ENCODE peak calls at places on chromosomes 1 and 21, in five cellular contexts. W, L, A, T and S are unnamed samples.

GRCh38 chr1:98991127-98992003 is 13.3 kb downstream of the PLPPR5 start:
- DNase-seq in W (peak), L (peak), A (no peak), T (peak), S (peak)

GRCh38 chr1:54581621-54582035 is 33.6 kb downstream of the ACOT11 start:
- DNase-seq in W (peak), L (peak), A (peak), T (peak), S (peak)

GRCh38 chr1:43525995-43526394 is 4.7 kb upstream of the PTPRF start:
- DNase-seq in W (peak), L (peak), A (no peak), T (no peak), S (peak)

GRCh38 chr1:205541161-205541886 is 36.9 kb downstream of the CDK18 start:
- DNase-seq in W (no peak), L (no peak), A (peak), T (no peak), S (no peak)

GRCh38 chr1:38009088-38009840 is 3.3 kb upstream of the UTP11 start:
- DNase-seq in W (peak), L (no peak), A (no peak), T (no peak), S (peak)

GRCh38 chr21:35311985-35312384 is 262.9 kb upstream of the RUNX1 start:
- DNase-seq in W (no peak), L (no peak), A (no peak), T (no peak), S (no peak)

GRCh38 chr1:32178380-32179192 is 889 bp upstream of the TXLNA start:
- DNase-seq in W (no peak), L (no peak), A (no peak), T (no peak), S (no peak)

GRCh38 chr1:171666114-171666769 is 13.8 kb upstream of the MYOC start:
- DNase-seq in W (no peak), L (no peak), A (no peak), T (no peak), S (no peak)

GRCh38 chr1:184569106-184569505 is 182.3 kb downstream of the C1orf21 start:
- DNase-seq in W (no peak), L (no peak), A (no peak), T (no peak), S (no peak)

GRCh38 chr1:172141351-172142000 is 279.0 kb upstream of the C1orf105 start:
- DNase-seq in W (no peak), L (no peak), A (no peak), T (no peak), S (no peak)

GRCh38 chr1:83845437-83846071 is 153.4 kb downstream of the TTLL7 start:
- DNase-seq in W (no peak), L (no peak), A (no peak), T (no peak), S (no peak)

GRCh38 chr1:68049941-68050878 is at the start of gene DIRAS3:
- DNase-seq in W (peak), L (peak), A (no peak), T (peak), S (no peak)

GRCh38 chr1:91278754-91279153 is 125.9 kb downstream of the HFM1 start:
- DNase-seq in W (peak), L (peak), A (no peak), T (no peak), S (no peak)

GRCh38 chr1:35500439-35500838 is 56.8 kb downstream of the KIAA0319L start:
- DNase-seq in W (no peak), L (no peak), A (no peak), T (no peak), S (no peak)

GRCh38 chr1:86231076-86231475 is 74.5 kb upstream of the COL24A1 start:
- DNase-seq in W (no peak), L (no peak), A (no peak), T (no peak), S (no peak)

GRCh38 chr21:21085206-21085605 is 87.0 kb downstream of the NCAM2 start:
- DNase-seq in W (no peak), L (no peak), A (no peak), T (no peak), S (no peak)

GRCh38 chr1:201791775-201792166 is 37.2 kb upstream of the IPO9 start:
- DNase-seq in W (peak), L (no peak), A (no peak), T (no peak), S (no peak)

GRCh38 chr1:31745071-31745897 is 18.9 kb downstream of the ADGRB2 start:
- DNase-seq in W (peak), L (peak), A (peak), T (no peak), S (peak)

GRCh38 chr21:35635994-35636393 is 424.3 kb downstream of the SETD4 start:
- DNase-seq in W (no peak), L (no peak), A (no peak), T (no peak), S (no peak)

GRCh38 chr1:26529655-26530539 is at the start of gene RPS6KA1:
- DNase-seq in W (peak), L (peak), A (peak), T (no peak), S (peak)

GRCh38 chr21:27649323-27649722 is 682.4 kb upstream of the ADAMTS5 start:
- DNase-seq in W (peak), L (no peak), A (no peak), T (peak), S (peak)

DNA sequence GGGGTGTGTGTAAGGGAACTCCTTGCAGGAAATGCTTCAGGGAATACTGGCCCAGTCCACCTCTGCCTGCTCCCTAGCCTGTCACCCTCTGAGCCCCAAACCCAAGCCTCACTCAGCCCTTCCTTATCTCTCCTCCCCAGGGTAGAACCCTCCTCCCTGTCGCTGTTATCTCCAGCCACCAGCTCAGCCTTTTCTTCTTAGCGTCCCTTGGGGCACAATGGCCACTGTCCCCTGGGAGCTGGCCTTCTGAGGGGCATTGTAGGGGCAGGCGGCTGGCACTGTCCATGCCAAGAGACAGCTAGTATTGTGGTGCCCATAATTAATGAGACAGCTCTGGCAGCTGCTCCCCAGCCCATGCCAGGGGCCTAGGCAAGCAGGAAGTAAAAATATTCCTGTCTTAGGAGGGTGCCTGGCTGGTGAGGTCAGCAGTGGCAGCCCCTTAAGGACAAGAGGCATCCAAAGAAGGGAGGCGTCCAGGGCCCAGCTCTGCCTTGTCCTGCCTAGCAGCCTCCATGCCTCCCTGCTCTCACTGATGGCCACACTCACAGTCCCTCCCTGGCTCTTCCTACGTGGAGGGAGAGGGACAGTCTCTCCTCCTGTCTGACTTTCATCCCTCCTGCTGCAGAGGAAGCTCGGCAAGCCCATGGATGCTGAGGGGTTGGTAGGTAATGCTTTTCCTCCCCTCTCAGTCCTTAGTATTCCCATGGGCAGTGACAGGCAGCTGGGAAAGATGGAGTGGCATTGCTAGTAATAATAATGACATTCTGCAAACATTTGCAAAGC is 37.5 kb downstream of the KCNQ4 start:
- DNase-seq in W (no peak), L (no peak), A (no peak), T (no peak), S (no peak)
- H3K27ac ChIP-seq in W (no peak), L (no peak), A (no peak), T (no peak), S (no peak)

GRCh38 chr1:16498573-16499359 is 15.3 kb downstream of the RNU1-1 start:
- DNase-seq in W (peak), L (peak), A (peak), T (peak), S (peak)
- H3K27ac ChIP-seq in W (no peak), L (peak), A (peak), T (no peak), S (peak)

GRCh38 chr1:118210051-118210722 is 25.2 kb upstream of the SPAG17 start:
- DNase-seq in W (no peak), L (no peak), A (no peak), T (no peak), S (peak)
- H3K27ac ChIP-seq in W (peak), L (no peak), A (no peak), T (no peak), S (peak)

GRCh38 chr1:58933599-58933926 is 149.7 kb upstream of the JUN start:
- DNase-seq in W (no peak), L (peak), A (no peak), T (no peak), S (no peak)
- H3K27ac ChIP-seq in W (peak), L (peak), A (peak), T (no peak), S (peak)

GRCh38 chr1:51621841-51622454 is 5.1 kb downstream of the OSBPL9 start:
- DNase-seq in W (no peak), L (no peak), A (no peak), T (no peak), S (no peak)

GRCh38 chr1:51621161-51621560 is 4.3 kb downstream of the OSBPL9 start:
- DNase-seq in W (no peak), L (peak), A (no peak), T (no peak), S (no peak)

GRCh38 chr1:51623450-51623849 is 6.6 kb downstream of the OSBPL9 start:
- DNase-seq in W (no peak), L (no peak), A (no peak), T (no peak), S (no peak)

GRCh38 chr1:51623025-51623424 is 6.1 kb downstream of the OSBPL9 start:
- DNase-seq in W (no peak), L (no peak), A (no peak), T (no peak), S (no peak)

GRCh38 chr1:51622455-51622913 is 5.6 kb downstream of the OSBPL9 start:
- DNase-seq in W (peak), L (peak), A (peak), T (no peak), S (peak)
- H3K27ac ChIP-seq in W (peak), L (peak), A (peak), T (no peak), S (peak)

GRCh38 chr1:231040019-231040799 is at the start of gene FAM89A:
- DNase-seq in W (no peak), L (peak), A (peak), T (no peak), S (no peak)
- H3K27ac ChIP-seq in W (no peak), L (peak), A (peak), T (no peak), S (no peak)

GRCh38 chr1:234919061-234919755 is 209.4 kb downstream of the TOMM20 start:
- DNase-seq in W (no peak), L (no peak), A (peak), T (no peak), S (no peak)
- H3K27ac ChIP-seq in W (no peak), L (peak), A (peak), T (no peak), S (no peak)